ENCODE peak calls at places on chromosomes 7 and 10, in four cellular contexts. I is HL-60, A is astrocyte of the spinal cord, H is brain microvascular endothelial cell. T is an unnamed sample.

GRCh38 chr10:127889605-127890195 is 3.0 kb downstream of the CLRN3 start:
- DNase-seq in A (peak), I (no peak), H (peak), T (no peak)

GRCh38 chr7:16531682-16532081 is 5.1 kb downstream of the LRRC72 start:
- DNase-seq in I (no peak), H (no peak), A (no peak), T (no peak)

GRCh38 chr10:106513328-106513727 is 651.2 kb downstream of the SORCS1 start:
- DNase-seq in H (no peak), A (peak), I (no peak), T (no peak)

GRCh38 chr10:12531305-12531738 is 182.0 kb downstream of the CAMK1D start:
- DNase-seq in A (no peak), I (no peak), H (peak), T (no peak)

GRCh38 chr10:24468281-24468751 is 255.4 kb downstream of the ARHGAP21 start:
- DNase-seq in A (peak), I (no peak), H (no peak), T (no peak)

GRCh38 chr7:6489612-6490011 is 41.9 kb upstream of the DAGLB start:
- DNase-seq in H (no peak), A (no peak), I (no peak), T (no peak)

GRCh38 chr7:134500406-134500805 is 27.0 kb upstream of the AKR1B10 start:
- DNase-seq in A (no peak), H (no peak), I (no peak), T (no peak)

GRCh38 chr10:132891994-132892393 is 50.4 kb downstream of the CFAP46 start:
- DNase-seq in A (no peak), I (no peak), H (no peak), T (no peak)

GRCh38 chr7:1720325-1720724 is 50.2 kb downstream of the ELFN1 start:
- DNase-seq in A (no peak), H (no peak), I (no peak), T (no peak)

GRCh38 chr7:30933124-30933893 is 21.7 kb downstream of the AQP1 start:
- DNase-seq in H (no peak), A (no peak), I (no peak), T (no peak)

GRCh38 chr10:5443429-5443828 is 31.1 kb downstream of the NET1 start:
- DNase-seq in A (no peak), H (no peak), I (no peak), T (peak)

GRCh38 chr7:37405603-37406122 is 43.0 kb downstream of the ELMO1 start:
- DNase-seq in H (no peak), A (no peak), I (no peak), T (no peak)

GRCh38 chr7:85074-85945 is 107.1 kb upstream of the FAM20C start:
- DNase-seq in A (peak), I (no peak), H (no peak), T (no peak)

GRCh38 chr7:47937711-47938573 is 10.3 kb downstream of the PKD1L1 start:
- DNase-seq in I (no peak), A (no peak), H (no peak), T (peak)

GRCh38 chr7:72710983-72711382 is 117.0 kb downstream of the TYW1B start:
- DNase-seq in H (no peak), A (no peak), I (no peak), T (no peak)

GRCh38 chr7:54904130-54904529 is 114.7 kb upstream of the EGFR start:
- DNase-seq in A (peak), I (no peak), H (peak), T (no peak)

GRCh38 chr7:100456561-100456957 is 7.5 kb downstream of the SPACDR start:
- DNase-seq in I (no peak), H (no peak), A (no peak), T (no peak)

GRCh38 chr10:100968839-100969174 is 497 bp upstream of the SEMA4G start:
- DNase-seq in H (no peak), A (no peak), I (no peak), T (no peak)

GRCh38 chr7:75879771-75880184 is 944 bp downstream of the RHBDD2 start:
- DNase-seq in A (peak), I (no peak), H (peak), T (no peak)

GRCh38 chr10:51699145-51699474 is 285 bp downstream of the CSTF2T start:
- DNase-seq in H (no peak), I (no peak), A (no peak), T (no peak)

GRCh38 chr7:73520673-73521635 is 1.1 kb downstream of the BAZ1B start:
- DNase-seq in H (no peak), I (no peak), A (peak), T (no peak)

GRCh38 chr10:70223728-70224127 is 9.5 kb downstream of the PPA1 start:
- DNase-seq in H (no peak), I (no peak), A (no peak), T (no peak)

GRCh38 chr7:73342645-73343044 is 14.7 kb downstream of the FKBP6 start:
- DNase-seq in H (peak), I (no peak), A (peak), T (no peak)

DNA sequence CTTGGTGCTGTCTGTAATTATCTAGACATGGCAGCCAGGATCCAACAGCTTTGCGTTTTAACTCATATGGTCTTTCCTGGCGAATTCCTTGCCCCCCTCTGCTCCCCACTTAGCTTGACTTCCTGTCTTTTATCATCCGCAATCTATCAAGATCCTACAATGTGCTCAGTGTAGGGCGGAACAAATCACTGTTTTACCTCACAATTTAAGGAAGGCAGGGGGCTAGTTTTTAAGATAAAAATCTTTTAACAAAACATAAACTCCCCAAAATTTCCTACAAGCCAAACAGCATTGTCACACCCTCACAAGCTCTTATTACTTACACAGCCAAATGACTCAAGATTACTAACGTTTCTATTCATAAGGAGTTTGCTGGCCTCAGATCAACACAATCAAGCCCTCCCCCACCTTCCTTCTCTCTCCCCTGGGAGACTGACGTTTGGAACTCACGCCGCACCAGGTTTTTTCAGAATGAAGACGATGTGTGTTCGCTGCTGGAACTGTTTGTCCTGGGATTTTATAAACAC is 1.3 kb upstream of the CDK14 start:
- DNase-seq in H (peak), I (no peak), A (peak), T (no peak)
- H3K4me3 ChIP-seq in H (peak), I (no peak), A (peak), T (no peak)

GRCh38 chr7:128869138-128869943 is 6.7 kb downstream of the ATP6V1F start:
- DNase-seq in I (peak), A (peak), H (no peak), T (no peak)
- TF ChIP-seq CTCF in I (no peak), A (peak), H (peak), T (peak)

DNA sequence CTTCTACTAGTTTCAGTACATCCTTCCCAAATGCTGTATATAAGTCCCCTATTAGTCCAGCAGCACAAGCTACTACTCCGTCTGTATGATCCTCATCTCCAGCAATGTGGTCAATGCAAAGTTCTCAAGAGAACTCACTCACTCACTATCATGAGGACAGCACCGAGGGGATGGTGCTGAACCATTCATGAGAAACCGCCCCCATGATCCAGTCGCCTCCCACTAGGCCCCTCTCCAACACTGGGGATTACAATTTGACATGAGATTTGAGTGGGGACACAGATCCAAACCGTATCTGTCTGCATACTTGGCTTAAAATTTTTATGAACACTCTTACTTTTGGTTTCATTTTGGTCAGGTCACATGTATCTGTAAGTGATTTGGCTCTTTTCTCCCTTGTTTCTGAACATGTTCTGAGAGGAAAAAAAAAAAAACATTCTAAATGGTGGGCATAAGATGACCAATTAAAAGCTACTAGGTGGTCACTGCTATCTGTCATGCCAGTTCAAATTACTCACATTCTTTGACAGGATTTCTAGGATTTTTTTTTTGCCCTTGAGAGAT is 60.1 kb downstream of the ZNF783 start:
- DNase-seq in A (peak), H (peak), I (no peak), T (no peak)
- H3K4me3 ChIP-seq in A (peak), H (peak), I (no peak), T (peak)

DNA sequence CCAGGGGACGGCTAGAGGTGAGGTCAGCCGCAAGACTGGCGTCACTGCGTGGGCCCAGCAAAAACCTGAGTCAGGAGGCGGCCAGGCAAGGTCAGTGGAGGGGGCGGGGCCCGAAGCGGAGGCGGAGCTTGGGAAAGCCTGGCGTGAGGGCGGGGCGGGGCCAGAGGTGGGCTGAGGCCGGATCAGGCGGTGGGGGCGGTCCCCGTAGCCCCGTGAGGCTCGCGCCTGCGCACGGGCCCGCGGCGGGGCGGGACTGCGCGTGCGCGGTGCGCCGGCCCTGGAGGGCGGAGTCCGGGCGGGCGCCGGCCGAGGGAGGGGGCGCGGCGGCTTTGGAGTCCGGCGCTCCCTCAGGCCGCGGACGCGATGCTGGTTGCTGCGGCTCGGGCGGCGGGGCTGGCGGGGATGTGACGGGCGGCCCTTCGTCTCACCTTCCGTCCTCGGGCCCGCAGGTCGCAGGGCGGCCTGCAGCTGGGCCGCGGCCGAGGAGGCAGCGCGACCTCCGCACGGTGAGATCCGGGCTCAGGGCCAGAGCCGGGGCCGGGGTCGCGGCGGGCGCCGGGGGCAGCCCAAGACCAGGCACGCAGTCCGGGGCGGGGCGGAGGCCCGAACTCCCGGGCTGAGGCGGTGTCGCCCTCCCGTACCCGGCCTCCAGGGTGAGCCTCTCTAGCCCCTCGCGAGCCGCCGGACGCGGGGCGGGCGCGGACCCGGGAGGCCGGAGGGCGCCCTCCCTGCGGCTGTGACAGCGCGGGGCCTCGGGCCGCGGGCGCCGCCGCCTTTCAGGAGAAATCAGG is at the start of gene CCSER2:
- DNase-seq in A (peak), I (peak), H (peak), T (no peak)
- TF ChIP-seq CTCF in A (no peak), I (no peak), H (no peak), T (no peak)

GRCh38 chr10:36547965-36548364 is 577.4 kb upstream of the ANKRD30A start:
- DNase-seq in H (no peak), I (no peak), A (no peak), T (no peak)
- H3K4me3 ChIP-seq in H (no peak), I (no peak), A (no peak), T (no peak)

GRCh38 chr10:110016037-110016436 is 8.3 kb downstream of the ADD3 start:
- DNase-seq in A (peak), H (no peak), I (no peak), T (no peak)
- TF ChIP-seq CTCF in A (peak), H (peak), I (no peak), T (peak)

GRCh38 chr10:102120142-102120986 is at the start of gene LDB1:
- DNase-seq in I (peak), H (peak), A (peak), T (no peak)

GRCh38 chr10:102120987-102121738 is 995 bp upstream of the LDB1 start:
- DNase-seq in H (no peak), A (peak), I (no peak), T (no peak)

GRCh38 chr10:102117391-102118159 is 2.6 kb downstream of the LDB1 start:
- DNase-seq in I (peak), H (no peak), A (peak), T (no peak)

GRCh38 chr10:102119417-102120141 is 589 bp downstream of the LDB1 start:
- DNase-seq in H (peak), A (peak), I (no peak), T (no peak)

GRCh38 chr10:102118867-102119266 is 1.3 kb downstream of the LDB1 start:
- DNase-seq in I (no peak), A (peak), H (no peak), T (no peak)
- H3K4me3 ChIP-seq in I (peak), A (peak), H (peak), T (peak)

GRCh38 chr10:73410897-73411296 is 3.0 kb downstream of the ANXA7 start:
- DNase-seq in I (no peak), A (no peak), H (no peak), T (no peak)

GRCh38 chr10:73416571-73416970 is 2.7 kb upstream of the ANXA7 start:
- DNase-seq in I (no peak), H (no peak), A (no peak), T (no peak)

GRCh38 chr10:73413108-73413527 is 740 bp downstream of the ANXA7 start:
- DNase-seq in I (peak), H (peak), A (peak), T (peak)

GRCh38 chr10:73413528-73414229 is at the start of gene ANXA7:
- DNase-seq in H (peak), A (peak), I (peak), T (peak)

DNA sequence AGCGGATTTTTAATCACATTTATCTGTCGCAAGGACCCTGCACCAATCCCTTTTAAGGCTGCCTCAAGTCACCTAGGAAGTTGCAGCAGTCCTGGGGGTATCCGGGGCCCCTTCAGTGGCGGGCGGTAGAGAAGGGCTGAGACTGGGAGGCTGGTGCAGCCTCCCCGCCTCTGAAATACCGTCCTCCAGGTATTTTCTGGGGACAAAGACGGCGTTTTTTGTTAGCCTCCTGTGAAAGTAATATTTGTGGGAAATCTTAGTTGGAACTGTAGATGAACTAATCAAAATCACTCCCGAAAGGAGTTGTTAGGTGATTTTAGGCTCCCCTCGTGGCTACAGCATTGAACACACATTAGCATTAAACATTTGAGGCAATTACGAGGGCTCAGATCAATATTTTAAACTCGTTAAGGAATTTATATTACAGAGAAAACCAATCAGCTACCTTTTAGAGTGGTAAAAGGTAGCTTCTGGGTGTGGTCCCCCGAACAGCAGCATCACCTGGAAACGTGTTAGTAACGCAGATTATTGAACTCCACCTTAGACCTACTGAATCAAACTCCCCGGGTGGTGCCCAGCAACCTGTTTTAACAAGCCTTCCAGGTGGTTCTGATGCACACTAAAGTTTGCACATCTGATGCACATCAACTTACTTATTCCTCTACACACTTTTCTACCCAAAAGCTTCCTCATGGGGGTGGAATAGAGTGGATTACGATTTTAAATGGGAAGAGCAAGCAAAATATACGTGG is 548 bp upstream of the ANXA7 start:
- DNase-seq in A (no peak), I (no peak), H (no peak), T (no peak)
- TF ChIP-seq CTCF in A (no peak), I (no peak), H (no peak), T (no peak)

DNA sequence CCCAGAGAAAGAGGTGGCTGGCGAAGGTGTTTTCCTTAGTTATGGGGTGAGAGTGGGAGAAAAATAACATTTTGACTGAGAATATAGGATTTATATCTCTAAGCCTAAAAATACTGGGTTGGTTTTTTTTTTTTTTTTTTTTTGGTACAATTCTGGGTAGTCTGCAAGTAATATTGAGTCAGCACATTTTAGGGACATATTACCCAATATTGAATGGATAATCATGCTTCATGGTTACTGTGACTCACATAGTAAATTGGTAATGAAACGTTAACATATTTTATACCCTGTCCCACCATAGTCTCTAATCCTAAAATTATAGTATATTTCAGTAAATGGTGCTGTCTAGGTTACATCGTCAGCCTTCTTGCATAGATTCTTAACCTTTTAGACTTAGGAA is 91.4 kb downstream of the TPST1 start:
- DNase-seq in I (peak), A (no peak), H (no peak), T (no peak)
- H3K4me3 ChIP-seq in I (no peak), A (no peak), H (no peak), T (no peak)